ENCODE peak calls at places on chromosomes 2 and 18, in four cellular contexts. A is OCI-LY7, C is GM06990, W is NB4. Y is an unnamed sample.

GRCh38 chr18:43846302-43846701 is 569.0 kb upstream of the SYT4 start:
- DNase-seq in A (no peak), C (no peak), W (no peak), Y (no peak)

GRCh38 chr18:12921178-12921577 is 26.6 kb upstream of the SEH1L start:
- DNase-seq in A (no peak), C (no peak), W (no peak), Y (no peak)

GRCh38 chr2:223697316-223697875 is 95.2 kb upstream of the SCG2 start:
- DNase-seq in A (no peak), C (no peak), W (no peak), Y (peak)

GRCh38 chr2:199903111-199903510 is 8.0 kb upstream of the C2orf69 start:
- DNase-seq in A (no peak), C (no peak), W (no peak), Y (peak)

GRCh38 chr2:163407296-163407695 is 328.5 kb downstream of the FIGN start:
- DNase-seq in A (no peak), C (no peak), W (no peak), Y (no peak)

GRCh38 chr2:96097951-96098823 is 18.2 kb downstream of the ADRA2B start:
- DNase-seq in A (peak), C (no peak), W (no peak), Y (no peak)

GRCh38 chr2:96869281-96869823 is 528 bp downstream of the SEMA4C start:
- DNase-seq in A (no peak), C (no peak), W (peak), Y (peak)

GRCh38 chr2:32732912-32733472 is 105.1 kb downstream of the TTC27 start:
- DNase-seq in A (no peak), C (no peak), W (no peak), Y (no peak)

GRCh38 chr2:132404056-132404455 is 12.5 kb upstream of the GPR39 start:
- DNase-seq in A (no peak), C (no peak), W (no peak), Y (no peak)

GRCh38 chr18:33878213-33878612 is 300.2 kb downstream of the ASXL3 start:
- DNase-seq in A (no peak), C (no peak), W (no peak), Y (no peak)
- H3K4me3 ChIP-seq in A (no peak), C (no peak), W (no peak), Y (no peak)

DNA sequence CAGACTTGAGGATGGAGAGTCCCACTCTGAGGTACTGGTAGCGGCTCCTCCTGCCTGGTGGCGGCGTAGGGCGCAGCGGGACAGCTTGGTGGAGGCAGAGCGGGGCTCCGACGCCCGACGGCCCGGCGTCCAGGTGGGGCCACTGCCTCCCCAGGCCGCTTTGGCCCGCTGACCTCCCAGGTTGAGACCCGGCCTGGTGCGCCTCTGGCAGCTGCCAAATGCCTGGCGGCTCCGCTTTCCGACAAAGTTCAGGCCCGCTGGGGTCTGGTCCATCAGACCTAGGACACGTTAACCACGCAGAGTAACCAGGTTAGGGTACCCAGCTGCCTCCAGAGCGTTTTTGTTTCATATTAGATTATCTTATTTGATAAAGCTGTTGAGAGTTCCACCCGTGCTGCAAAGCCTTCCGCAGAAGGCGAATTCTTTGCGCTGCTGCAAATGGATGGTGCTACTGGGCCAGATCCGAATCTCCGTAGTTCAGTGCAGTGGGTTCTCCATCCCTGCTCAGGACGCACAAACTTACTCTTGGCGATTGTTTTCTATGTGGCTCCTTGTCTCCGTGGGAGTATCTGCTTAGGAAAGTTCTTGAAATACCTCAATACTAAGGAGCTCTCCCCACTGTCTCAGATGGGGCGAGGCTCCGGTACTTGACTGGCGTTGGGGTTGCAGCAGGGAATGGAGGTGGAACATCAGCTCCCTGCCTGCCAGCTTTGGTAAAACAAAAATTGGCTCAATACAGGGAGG is 405.9 kb downstream of the XIRP2 start:
- DNase-seq in A (no peak), C (peak), W (no peak), Y (peak)
- H3K4me3 ChIP-seq in A (no peak), C (no peak), W (no peak), Y (peak)

DNA sequence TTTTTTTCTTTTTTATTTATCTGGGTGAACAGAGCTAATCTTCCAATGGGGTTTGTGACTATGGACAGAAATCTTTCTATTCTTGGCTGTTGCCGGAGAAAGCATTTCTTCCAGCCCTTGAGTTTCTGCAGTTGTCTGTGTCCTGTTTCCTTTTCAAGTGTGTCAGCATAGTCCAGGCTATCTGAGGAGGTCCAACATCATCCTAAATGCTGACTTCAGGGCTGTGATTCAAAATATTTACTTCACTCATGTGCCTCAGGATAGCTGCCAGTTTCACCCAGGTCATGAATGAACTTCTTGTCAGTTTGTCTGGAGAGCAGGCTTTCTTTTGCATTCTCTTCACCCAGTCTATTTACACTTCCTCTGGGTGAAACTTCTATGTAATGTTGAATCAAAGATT is 27.9 kb downstream of the ITGAV start:
- DNase-seq in A (no peak), C (no peak), W (no peak), Y (no peak)
- H3K4me3 ChIP-seq in A (no peak), C (no peak), W (no peak), Y (no peak)

GRCh38 chr2:129876576-129876975 is 102.9 kb upstream of the RAB6C start:
- DNase-seq in A (no peak), C (no peak), W (no peak), Y (no peak)
- H3K4me3 ChIP-seq in A (peak), C (peak), W (peak), Y (peak)